ENCODE peak calls at places on chromosomes 2 and 18, in nine cellular contexts. U, K, Q, Y, E, D, T, O and G are unnamed samples.
A peak's percentile ranks its signal among the peaks of the same experiment; 100 is the strongest.

GRCh38 chr2:194486316-194486715 is 1170.7 kb upstream of the SLC39A10 start:
- DNase-seq in U (no peak), K (no peak), Q (no peak), Y (no peak), E (no peak), D (no peak), T (no peak), O (no peak), G (no peak)

GRCh38 chr2:145085616-145086015 is 565.7 kb upstream of the ZEB2 start:
- DNase-seq in U (no peak), K (no peak), Q (no peak), Y (no peak), E (no peak), D (no peak), T (no peak), O (no peak), G (no peak)

GRCh38 chr2:6784299-6784698 is 81.4 kb downstream of the CMPK2 start:
- DNase-seq in U (no peak), K (no peak), Q (no peak), Y (no peak), E (peak; percentile 21), D (no peak), T (no peak), O (no peak), G (no peak)

GRCh38 chr2:176173679-176174381 is 14.6 kb upstream of the HOXD1 start:
- DNase-seq in U (no peak), K (no peak), Q (no peak), Y (no peak), E (no peak), D (no peak), T (no peak), O (no peak), G (no peak)

GRCh38 chr18:38481576-38481975 is 916.0 kb upstream of the CELF4 start:
- DNase-seq in U (no peak), K (no peak), Q (no peak), Y (no peak), E (no peak), D (no peak), T (no peak), O (no peak), G (no peak)

GRCh38 chr18:13222371-13223281 is 4.1 kb downstream of the LDLRAD4 start:
- DNase-seq in U (peak; percentile 31), K (no peak), Q (no peak), Y (peak; percentile 86), E (peak; percentile 17), D (no peak), T (no peak), O (no peak), G (no peak)

GRCh38 chr2:151067658-151068369 is 193.8 kb downstream of the RBM43 start:
- DNase-seq in U (no peak), K (no peak), Q (no peak), Y (no peak), E (no peak), D (no peak), T (no peak), O (no peak), G (no peak)

GRCh38 chr18:79945118-79946042 is 6.1 kb downstream of the SLC66A2 start:
- DNase-seq in U (no peak), K (peak; percentile 49), Q (no peak), Y (no peak), E (no peak), D (no peak), T (no peak), O (no peak), G (no peak)

GRCh38 chr18:31819106-31819924 is 58.6 kb upstream of the SLC25A52 start:
- DNase-seq in U (peak; percentile 66), K (no peak), Q (peak; percentile 4), Y (no peak), E (peak; percentile 49), D (peak; percentile 9), T (no peak), O (peak; percentile 52), G (peak; percentile 3)

GRCh38 chr18:46374850-46375249 is 270.7 kb downstream of the HAUS1 start:
- DNase-seq in U (no peak), K (no peak), Q (no peak), Y (peak; percentile 46), E (no peak), D (no peak), T (no peak), O (no peak), G (no peak)

GRCh38 chr2:137192366-137193315 is 427.3 kb downstream of the THSD7B start:
- DNase-seq in U (no peak), K (no peak), Q (no peak), Y (no peak), E (peak; percentile 90), D (no peak), T (no peak), O (no peak), G (no peak)

GRCh38 chr2:15223887-15224286 is 337.2 kb downstream of the NBAS start:
- DNase-seq in U (no peak), K (no peak), Q (peak; percentile 64), Y (no peak), E (peak; percentile 94), D (peak; percentile 12), T (no peak), O (peak; percentile 91), G (peak; percentile 48)

GRCh38 chr2:67888351-67889005 is 174.3 kb downstream of the C1D start:
- DNase-seq in U (no peak), K (no peak), Q (no peak), Y (no peak), E (no peak), D (no peak), T (no peak), O (no peak), G (no peak)

GRCh38 chr2:37721219-37721600 is 49.8 kb upstream of the CDC42EP3 start:
- DNase-seq in U (no peak), K (no peak), Q (no peak), Y (no peak), E (no peak), D (no peak), T (no peak), O (no peak), G (peak; percentile 75)

GRCh38 chr2:51410351-51410750 is 378.4 kb upstream of the NRXN1 start:
- DNase-seq in U (no peak), K (no peak), Q (no peak), Y (no peak), E (peak; percentile 43), D (no peak), T (no peak), O (no peak), G (no peak)

GRCh38 chr2:210445116-210445707 is 31.3 kb downstream of the LANCL1 start:
- DNase-seq in U (peak; percentile 22), K (no peak), Q (no peak), Y (no peak), E (peak; percentile 12), D (no peak), T (no peak), O (peak; percentile 34), G (no peak)

GRCh38 chr18:21826641-21827302 is 86.2 kb downstream of the MIB1 start:
- DNase-seq in U (no peak), K (no peak), Q (no peak), Y (no peak), E (no peak), D (no peak), T (no peak), O (no peak), G (no peak)

GRCh38 chr2:202387608-202388342 is 11.6 kb downstream of the BMPR2 start:
- DNase-seq in U (no peak), K (no peak), Q (no peak), Y (no peak), E (peak; percentile 34), D (no peak), T (no peak), O (no peak), G (no peak)

GRCh38 chr2:33246432-33246831 is 230.0 kb upstream of the RASGRP3 start:
- DNase-seq in U (no peak), K (no peak), Q (no peak), Y (peak; percentile 36), E (no peak), D (no peak), T (no peak), O (no peak), G (no peak)

GRCh38 chr2:206482123-206482522 is 38.8 kb downstream of the ADAM23 start:
- DNase-seq in U (no peak), K (no peak), Q (no peak), Y (no peak), E (peak; percentile 33), D (no peak), T (no peak), O (no peak), G (no peak)

GRCh38 chr2:23757686-23758433 is 169.1 kb downstream of the ATAD2B start:
- DNase-seq in U (no peak), K (no peak), Q (no peak), Y (no peak), E (peak; percentile 87), D (peak; percentile 77), T (no peak), O (peak; percentile 83), G (no peak)

GRCh38 chr2:234682492-234683228 is 185.8 kb upstream of the ARL4C start:
- DNase-seq in U (no peak), K (no peak), Q (no peak), Y (no peak), E (no peak), D (peak; percentile 64), T (no peak), O (no peak), G (no peak)

GRCh38 chr2:30315391-30316055 is 84.2 kb downstream of the LBH start:
- DNase-seq in U (no peak), K (no peak), Q (no peak), Y (no peak), E (no peak), D (peak; percentile 53), T (no peak), O (no peak), G (no peak)

GRCh38 chr2:113195923-113196501 is 22.2 kb downstream of the PSD4 start:
- DNase-seq in U (no peak), K (no peak), Q (no peak), Y (no peak), E (no peak), D (no peak), T (no peak), O (no peak), G (no peak)

GRCh38 chr2:3429068-3429610 is 49.6 kb downstream of the TRAPPC12 start:
- DNase-seq in U (no peak), K (no peak), Q (no peak), Y (no peak), E (no peak), D (no peak), T (no peak), O (no peak), G (no peak)

GRCh38 chr2:58891828-58892366 is 650.8 kb upstream of the FANCL start:
- DNase-seq in U (no peak), K (no peak), Q (no peak), Y (no peak), E (no peak), D (no peak), T (no peak), O (no peak), G (no peak)

GRCh38 chr2:88828397-88829137 is 137.1 kb downstream of the RPIA start:
- DNase-seq in U (no peak), K (no peak), Q (no peak), Y (peak; percentile 74), E (peak; percentile 31), D (peak; percentile 50), T (no peak), O (peak; percentile 81), G (no peak)

GRCh38 chr18:23853448-23854210 is 160.9 kb upstream of the TTC39C start:
- DNase-seq in U (no peak), K (no peak), Q (no peak), Y (no peak), E (no peak), D (no peak), T (no peak), O (peak; percentile 82), G (no peak)

GRCh38 chr2:23312996-23313606 is 71.9 kb upstream of the KLHL29 start:
- DNase-seq in U (peak; percentile 79), K (peak; percentile 78), Q (no peak), Y (no peak), E (peak; percentile 15), D (peak; percentile 64), T (no peak), O (peak; percentile 55), G (no peak)

GRCh38 chr2:38466849-38467767 is 90.0 kb upstream of the ATL2 start:
- DNase-seq in U (no peak), K (no peak), Q (no peak), Y (no peak), E (peak; percentile 6), D (no peak), T (no peak), O (no peak), G (no peak)

GRCh38 chr18:78913395-78913794 is 66.2 kb upstream of the SALL3 start:
- DNase-seq in U (no peak), K (no peak), Q (no peak), Y (no peak), E (no peak), D (no peak), T (no peak), O (no peak), G (no peak)